ENCODE peak calls at places on chromosomes 13 and 19, in nine cellular contexts. R, W, D, A, L, E, F, S and H are unnamed samples.

GRCh38 chr19:17843428-17843827 is 4.4 kb downstream of the JAK3 start:
- DNase-seq in R (no peak), W (no peak), D (no peak), A (no peak), L (no peak), E (no peak), F (no peak), S (no peak), H (no peak)

GRCh38 chr19:42290136-42290522 is 11.8 kb upstream of the PRR19 start:
- DNase-seq in R (no peak), W (no peak), D (no peak), A (no peak), L (no peak), E (no peak), F (no peak), S (no peak), H (no peak)

GRCh38 chr19:30498707-30499106 is 126.5 kb downstream of the ZNF536 start:
- DNase-seq in R (no peak), W (no peak), D (no peak), A (no peak), L (no peak), E (peak), F (peak), S (no peak), H (no peak)

GRCh38 chr13:73334459-73334858 is 275.7 kb downstream of the KLF5 start:
- DNase-seq in R (peak), W (no peak), D (no peak), A (no peak), L (no peak), E (no peak), F (no peak), S (no peak), H (no peak)

GRCh38 chr13:94632227-94632980 is 30.7 kb downstream of the GPR180 start:
- DNase-seq in R (no peak), W (no peak), D (no peak), A (no peak), L (no peak), E (no peak), F (peak), S (no peak), H (peak)

GRCh38 chr13:102651892-102652291 is 43.0 kb downstream of the METTL21C start:
- DNase-seq in R (no peak), W (no peak), D (no peak), A (no peak), L (no peak), E (no peak), F (no peak), S (peak), H (no peak)

GRCh38 chr13:25267715-25268114 is 19.6 kb downstream of the MTMR6 start:
- DNase-seq in R (no peak), W (no peak), D (no peak), A (no peak), L (no peak), E (no peak), F (no peak), S (no peak), H (peak)

GRCh38 chr19:39151209-39151608 is 25.6 kb downstream of the PAK4 start:
- DNase-seq in R (no peak), W (no peak), D (no peak), A (no peak), L (no peak), E (no peak), F (no peak), S (no peak), H (no peak)

GRCh38 chr19:15122331-15123030 is 15.3 kb downstream of the SYDE1 start:
- DNase-seq in R (no peak), W (no peak), D (no peak), A (no peak), L (no peak), E (no peak), F (no peak), S (no peak), H (no peak)

GRCh38 chr19:50835103-50835784 is 1.9 kb upstream of the KLK15 start:
- DNase-seq in R (no peak), W (no peak), D (no peak), A (no peak), L (no peak), E (no peak), F (peak), S (no peak), H (peak)

GRCh38 chr19:5837768-5838364 is 1.6 kb downstream of the FUT6 start:
- DNase-seq in R (no peak), W (no peak), D (no peak), A (no peak), L (no peak), E (no peak), F (no peak), S (no peak), H (no peak)

GRCh38 chr19:33438016-33438671 is 64.6 kb downstream of the CEBPG start:
- DNase-seq in R (no peak), W (no peak), D (peak), A (no peak), L (no peak), E (no peak), F (no peak), S (no peak), H (peak)

GRCh38 chr19:19654441-19654840 is 9.0 kb downstream of the ATP13A1 start:
- DNase-seq in R (no peak), W (no peak), D (no peak), A (no peak), L (no peak), E (no peak), F (no peak), S (no peak), H (no peak)

GRCh38 chr13:112688560-112689497 is 1.0 kb upstream of the ATP11A start:
- DNase-seq in R (no peak), W (peak), D (no peak), A (no peak), L (no peak), E (no peak), F (peak), S (no peak), H (peak)

GRCh38 chr13:33224686-33225085 is 60.9 kb downstream of the STARD13 start:
- DNase-seq in R (no peak), W (no peak), D (no peak), A (no peak), L (no peak), E (no peak), F (no peak), S (no peak), H (peak)

GRCh38 chr13:25973576-25973975 is 78.2 kb downstream of the SHISA2 start:
- DNase-seq in R (no peak), W (no peak), D (no peak), A (no peak), L (no peak), E (no peak), F (no peak), S (no peak), H (no peak)

GRCh38 chr13:79880820-79881219 is 399.9 kb downstream of the NDFIP2 start:
- DNase-seq in R (no peak), W (no peak), D (no peak), A (no peak), L (no peak), E (no peak), F (no peak), S (no peak), H (no peak)

GRCh38 chr13:79212064-79212619 is 193.9 kb downstream of the RBM26 start:
- DNase-seq in R (no peak), W (no peak), D (no peak), A (no peak), L (no peak), E (no peak), F (no peak), S (no peak), H (no peak)

GRCh38 chr13:47886314-47886713 is 114.8 kb downstream of the SUCLA2 start:
- DNase-seq in R (no peak), W (no peak), D (no peak), A (no peak), L (no peak), E (no peak), F (no peak), S (no peak), H (no peak)

GRCh38 chr19:15584541-15585115 is 30.4 kb upstream of the CYP4F8 start:
- DNase-seq in R (peak), W (peak), D (peak), A (peak), L (peak), E (peak), F (peak), S (peak), H (peak)

GRCh38 chr13:50731400-50731799 is 112.1 kb downstream of the DLEU7 start:
- DNase-seq in R (no peak), W (no peak), D (no peak), A (no peak), L (no peak), E (no peak), F (no peak), S (peak), H (peak)

GRCh38 chr13:94968040-94968756 is 255.9 kb upstream of the SOX21 start:
- DNase-seq in R (no peak), W (peak), D (peak), A (no peak), L (no peak), E (no peak), F (peak), S (no peak), H (peak)

GRCh38 chr13:73325351-73326214 is 266.8 kb downstream of the KLF5 start:
- DNase-seq in R (no peak), W (no peak), D (no peak), A (no peak), L (no peak), E (no peak), F (no peak), S (peak), H (no peak)

GRCh38 chr19:17716309-17716929 is 2.9 kb upstream of the MAP1S start:
- DNase-seq in R (no peak), W (no peak), D (no peak), A (no peak), L (no peak), E (no peak), F (peak), S (no peak), H (no peak)

GRCh38 chr19:8308891-8309291 is 733 bp upstream of the CD320 start:
- DNase-seq in R (no peak), W (peak), D (no peak), A (no peak), L (peak), E (no peak), F (no peak), S (no peak), H (no peak)